ENCODE peak calls at places on chromosomes 16 and 17, in four cellular contexts. One of them, this sample, is unnamed.

GRCh38 chr17:58229384-58229783 is 9.0 kb upstream of the LPO start:
- DNase-seq in lower lobe of right lung: no peak
- DNase-seq in CD4-positive, alpha-beta memory T cell: no peak
- DNase-seq in cardiac muscle cell: no peak
- DNase-seq in this sample: no peak

GRCh38 chr17:59333845-59334244 is 2.4 kb downstream of the YPEL2 start:
- DNase-seq in CD4-positive, alpha-beta memory T cell: no peak
- DNase-seq in lower lobe of right lung: no peak
- DNase-seq in cardiac muscle cell: no peak
- DNase-seq in this sample: no peak

GRCh38 chr17:53527473-53527872 is 295.3 kb upstream of the KIF2B start:
- DNase-seq in cardiac muscle cell: peak
- DNase-seq in lower lobe of right lung: no peak
- DNase-seq in CD4-positive, alpha-beta memory T cell: no peak
- DNase-seq in this sample: no peak

GRCh38 chr16:66908116-66908515 is 10.6 kb downstream of the CDH16 start:
- DNase-seq in lower lobe of right lung: peak
- DNase-seq in CD4-positive, alpha-beta memory T cell: no peak
- DNase-seq in cardiac muscle cell: no peak
- DNase-seq in this sample: no peak

GRCh38 chr16:88772871-88773811 is 11.9 kb downstream of the PIEZO1 start:
- DNase-seq in CD4-positive, alpha-beta memory T cell: peak
- DNase-seq in cardiac muscle cell: peak
- DNase-seq in lower lobe of right lung: peak
- DNase-seq in this sample: peak

GRCh38 chr16:68049448-68049847 is 26.4 kb downstream of the DUS2 start:
- DNase-seq in lower lobe of right lung: no peak
- DNase-seq in CD4-positive, alpha-beta memory T cell: no peak
- DNase-seq in cardiac muscle cell: no peak
- DNase-seq in this sample: no peak

GRCh38 chr17:67528751-67529436 is 151.8 kb downstream of the PITPNC1 start:
- DNase-seq in cardiac muscle cell: peak
- DNase-seq in CD4-positive, alpha-beta memory T cell: no peak
- DNase-seq in lower lobe of right lung: peak
- DNase-seq in this sample: peak

GRCh38 chr16:30016555-30017276 is 5.9 kb upstream of the DOC2A start:
- DNase-seq in cardiac muscle cell: no peak
- DNase-seq in lower lobe of right lung: no peak
- DNase-seq in CD4-positive, alpha-beta memory T cell: no peak
- DNase-seq in this sample: no peak

GRCh38 chr17:76383645-76384221 is 676 bp upstream of the SPHK1 start:
- DNase-seq in cardiac muscle cell: peak
- DNase-seq in lower lobe of right lung: peak
- DNase-seq in CD4-positive, alpha-beta memory T cell: peak
- DNase-seq in this sample: no peak

GRCh38 chr16:21626659-21627277 is 25.6 kb downstream of the IGSF6 start:
- DNase-seq in cardiac muscle cell: peak
- DNase-seq in CD4-positive, alpha-beta memory T cell: peak
- DNase-seq in lower lobe of right lung: no peak
- DNase-seq in this sample: peak